ENCODE peak calls at places on chromosomes 16 and 17, in nine cellular contexts. Y, W, I, P, A, D, U, G and H are unnamed samples. For H3K4me1, the result is how much of the 10 kb centered on the place peaks cover.

GRCh38 chr17:73232587-73233373 is 28.9 kb downstream of the CPSF4L start:
- DNase-seq in Y (no peak), W (no peak), I (peak), P (peak), A (peak), D (peak), U (peak), G (peak), H (no peak)

GRCh38 chr17:28720247-28720996 is 637 bp downstream of the RPL23A start:
- DNase-seq in Y (no peak), W (no peak), I (no peak), P (no peak), A (peak), D (no peak), U (no peak), G (no peak), H (no peak)

GRCh38 chr17:45138911-45139532 is 3.5 kb downstream of the ACBD4 start:
- DNase-seq in Y (no peak), W (no peak), I (no peak), P (no peak), A (no peak), D (no peak), U (no peak), G (peak), H (peak)

GRCh38 chr16:81864646-81865382 is 85.7 kb downstream of the PLCG2 start:
- DNase-seq in Y (peak), W (no peak), I (no peak), P (no peak), A (no peak), D (peak), U (no peak), G (no peak), H (no peak)

GRCh38 chr17:50150354-50151040 is at the start of gene PPP1R9B:
- DNase-seq in Y (peak), W (no peak), I (no peak), P (no peak), A (peak), D (no peak), U (no peak), G (no peak), H (no peak)

GRCh38 chr17:45900136-45900535 is 5.8 kb downstream of the MAPT start:
- DNase-seq in Y (no peak), W (no peak), I (no peak), P (no peak), A (no peak), D (no peak), U (no peak), G (no peak), H (no peak)

GRCh38 chr16:67299269-67299668 is 19.9 kb downstream of the PLEKHG4 start:
- DNase-seq in Y (peak), W (no peak), I (no peak), P (no peak), A (no peak), D (no peak), U (no peak), G (no peak), H (no peak)

GRCh38 chr17:4711671-4712111 is 1.3 kb downstream of the ARRB2 start:
- DNase-seq in Y (no peak), W (no peak), I (no peak), P (no peak), A (peak), D (no peak), U (no peak), G (no peak), H (no peak)

GRCh38 chr16:2237076-2237551 is 870 bp downstream of the DNASE1L2 start:
- DNase-seq in Y (no peak), W (no peak), I (no peak), P (no peak), A (no peak), D (no peak), U (no peak), G (no peak), H (no peak)

GRCh38 chr17:13001991-13002615 is 15.7 kb downstream of the ELAC2 start:
- DNase-seq in Y (no peak), W (no peak), I (no peak), P (no peak), A (no peak), D (no peak), U (peak), G (no peak), H (no peak)

GRCh38 chr17:42647778-42648177 is 11.3 kb upstream of the TUBG2 start:
- DNase-seq in Y (no peak), W (no peak), I (no peak), P (no peak), A (peak), D (no peak), U (no peak), G (no peak), H (no peak)

DNA sequence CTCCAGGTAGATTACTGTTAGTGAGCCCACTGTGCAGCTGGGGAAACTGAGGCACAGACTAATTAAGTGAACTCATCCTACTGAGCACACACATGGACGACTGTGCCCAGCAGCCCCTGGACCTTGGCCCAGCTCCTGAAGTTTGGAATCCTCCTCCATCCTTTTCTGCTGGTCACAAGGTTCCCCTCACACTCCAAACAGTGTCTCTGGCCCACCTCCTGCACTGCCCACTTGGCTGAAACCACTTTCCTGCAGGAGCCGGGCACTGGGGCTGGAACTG is 3.6 kb downstream of the RHBDF2 start:
- DNase-seq in Y (no peak), W (no peak), I (no peak), P (no peak), A (no peak), D (no peak), U (no peak), G (no peak), H (no peak)
- H3K4me1 ChIP-seq in Y (half or more), W (under half), I (under half), P (under half), A (half or more), D (under half), U (under half), G (under half), H (under half)

GRCh38 chr16:71594000-71594646 is 17.2 kb upstream of the TAT start:
- DNase-seq in Y (no peak), W (no peak), I (no peak), P (no peak), A (no peak), D (no peak), U (no peak), G (no peak), H (no peak)
- H3K4me2 ChIP-seq in Y (no peak), W (no peak), I (no peak), P (no peak), A (no peak), D (no peak), U (no peak), G (no peak), H (no peak)

GRCh38 chr17:68352041-68352440 is 60.7 kb downstream of the ARSG start:
- DNase-seq in Y (no peak), W (no peak), I (no peak), P (no peak), A (no peak), D (no peak), U (no peak), G (no peak), H (no peak)
- H3K4me1 ChIP-seq in Y (under half), W (under half), I (under half), P (under half), A (under half), D (under half), U (under half), G (under half), H (under half)

DNA sequence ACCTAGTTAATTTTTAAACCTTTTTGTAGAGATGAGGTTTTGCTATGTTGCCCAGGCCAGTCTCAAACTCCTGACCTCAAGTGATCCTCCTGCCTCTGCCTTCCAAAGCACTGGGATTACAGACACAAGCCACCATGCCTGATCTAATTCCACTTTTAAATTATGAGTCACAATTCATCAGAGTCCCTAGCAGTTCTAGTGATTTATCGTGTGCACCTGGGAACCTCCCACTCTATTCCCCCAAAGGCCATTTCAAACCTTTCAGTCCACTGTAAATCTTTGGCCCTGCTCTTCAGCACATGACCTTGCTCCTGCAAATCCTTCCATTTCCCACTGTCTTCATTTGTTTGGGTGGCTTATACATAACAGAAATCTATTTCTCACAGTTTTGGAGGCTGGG is 72.9 kb downstream of the HS3ST2 start:
- DNase-seq in Y (no peak), W (no peak), I (peak), P (no peak), A (no peak), D (no peak), U (no peak), G (no peak), H (no peak)
- H3K4me2 ChIP-seq in Y (no peak), W (no peak), I (no peak), P (no peak), A (no peak), D (no peak), U (no peak), G (no peak), H (no peak)

DNA sequence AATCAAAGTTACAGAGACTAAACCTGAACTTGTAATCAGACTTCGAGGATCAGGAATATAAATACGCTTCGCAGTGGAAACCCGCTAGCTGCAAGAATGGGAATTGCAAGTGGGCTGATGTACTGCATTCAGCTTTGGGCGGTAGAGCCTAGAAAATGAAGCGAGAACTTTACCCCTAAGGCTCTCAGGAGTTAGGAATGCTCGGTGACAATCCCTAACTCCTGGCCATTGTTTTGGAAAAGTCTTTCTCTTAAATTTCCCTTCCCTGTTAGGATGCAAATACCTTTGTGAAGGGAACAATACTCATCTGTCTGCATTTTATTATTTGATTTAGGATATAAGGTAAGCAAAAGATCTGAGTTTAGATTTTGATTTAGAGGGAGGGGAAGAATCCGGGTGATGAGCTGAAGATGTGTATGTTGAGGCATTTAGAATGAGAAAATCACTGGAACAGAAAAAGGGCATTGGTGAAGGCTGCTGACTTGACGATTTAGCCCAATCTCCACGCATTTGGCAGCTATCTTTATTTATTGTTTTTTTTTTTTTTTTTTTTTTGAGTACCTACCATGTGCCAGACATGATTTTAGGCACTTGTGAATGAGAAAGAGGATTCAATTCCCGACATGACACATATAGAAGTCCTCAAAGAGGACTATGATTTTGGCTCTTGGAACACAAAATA is 2.2 kb upstream of the TOX3 start:
- DNase-seq in Y (no peak), W (peak), I (no peak), P (no peak), A (no peak), D (peak), U (peak), G (peak), H (peak)
- H3K4me1 ChIP-seq in Y (under half), W (under half), I (under half), P (under half), A (under half), D (under half), U (under half), G (half or more), H (under half)

GRCh38 chr17:60598001-60598736 is 1.8 kb upstream of the PPM1D start:
- DNase-seq in Y (no peak), W (no peak), I (no peak), P (no peak), A (no peak), D (no peak), U (no peak), G (no peak), H (no peak)
- H3K4me2 ChIP-seq in Y (no peak), W (no peak), I (no peak), P (no peak), A (peak), D (peak), U (no peak), G (peak), H (no peak)

GRCh38 chr17:234163-235047 is 53.0 kb upstream of the DOC2B start:
- DNase-seq in Y (no peak), W (no peak), I (no peak), P (no peak), A (no peak), D (no peak), U (no peak), G (no peak), H (no peak)
- H3K4me1 ChIP-seq in Y (under half), W (under half), I (under half), P (under half), A (half or more), D (under half), U (under half), G (under half), H (under half)

GRCh38 chr16:11229432-11229831 is 26.6 kb downstream of the SOCS1 start:
- DNase-seq in Y (no peak), W (no peak), I (no peak), P (no peak), A (no peak), D (no peak), U (no peak), G (no peak), H (no peak)

GRCh38 chr16:11232852-11233726 is 22.9 kb downstream of the SOCS1 start:
- DNase-seq in Y (no peak), W (no peak), I (no peak), P (no peak), A (peak), D (peak), U (no peak), G (no peak), H (peak)

GRCh38 chr16:11229906-11230305 is 26.1 kb downstream of the SOCS1 start:
- DNase-seq in Y (no peak), W (no peak), I (no peak), P (no peak), A (no peak), D (no peak), U (no peak), G (no peak), H (no peak)

GRCh38 chr16:11232302-11232851 is 23.6 kb downstream of the SOCS1 start:
- DNase-seq in Y (no peak), W (no peak), I (no peak), P (no peak), A (no peak), D (no peak), U (no peak), G (no peak), H (no peak)

DNA sequence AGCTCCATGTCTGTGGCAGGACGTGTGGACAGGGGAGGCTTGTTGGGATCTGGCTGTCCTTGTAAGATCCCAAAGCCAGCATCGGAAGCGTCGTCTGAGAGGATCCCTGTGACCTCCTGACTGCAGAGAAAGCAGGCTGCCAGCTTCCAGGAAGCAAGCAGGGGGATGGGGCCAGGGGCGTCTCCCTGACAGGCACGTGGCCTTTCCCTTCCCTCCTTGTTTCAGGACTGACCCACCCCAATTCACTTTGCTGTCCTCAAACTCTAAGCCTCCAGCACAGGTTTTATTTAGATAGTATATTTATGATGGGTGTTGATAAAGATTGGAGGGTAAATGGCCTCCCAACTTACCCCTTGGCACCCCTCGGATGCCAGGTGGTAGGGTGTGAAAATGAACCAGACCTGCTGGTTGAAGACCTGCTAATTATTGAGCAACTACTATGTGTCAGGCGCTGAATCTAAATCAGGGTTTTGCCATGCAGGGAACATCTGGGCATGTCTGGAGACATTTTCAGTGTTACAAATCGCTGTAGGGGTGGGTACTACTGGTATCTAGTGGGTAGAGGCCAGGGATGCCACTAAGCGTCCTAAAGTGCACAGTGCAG is 24.5 kb downstream of the SOCS1 start:
- DNase-seq in Y (no peak), W (no peak), I (no peak), P (no peak), A (no peak), D (no peak), U (no peak), G (no peak), H (no peak)
- H3K4me2 ChIP-seq in Y (no peak), W (no peak), I (no peak), P (no peak), A (no peak), D (no peak), U (no peak), G (no peak), H (no peak)